ENCODE peak calls at places on chromosomes 3 and 15, in ten cellular contexts. L, Z, F, Q, R, P, K, X, H and T are unnamed samples.

GRCh38 chr3:9696480-9697220 is 7.0 kb upstream of the CPNE9 start:
- DNase-seq in L (no peak), Z (no peak), F (no peak), Q (no peak), R (no peak), P (no peak), K (no peak), X (no peak), H (no peak), T (no peak)

GRCh38 chr3:118180853-118181252 is 853.8 kb downstream of the IGSF11 start:
- DNase-seq in L (no peak), Z (no peak), F (no peak), Q (no peak), R (no peak), P (no peak), K (no peak), X (no peak), H (no peak), T (no peak)

GRCh38 chr3:147411235-147411607 is 2.1 kb downstream of the ZIC1 start:
- DNase-seq in L (no peak), Z (no peak), F (no peak), Q (no peak), R (no peak), P (peak; percentile 38), K (no peak), X (no peak), H (peak; percentile 84), T (no peak)

GRCh38 chr15:28097656-28098359 is 1.3 kb downstream of the OCA2 start:
- DNase-seq in L (no peak), Z (no peak), F (no peak), Q (no peak), R (no peak), P (no peak), K (no peak), X (no peak), H (no peak), T (no peak)

GRCh38 chr15:98881526-98882517 is 125.8 kb downstream of the PGPEP1L start:
- DNase-seq in L (no peak), Z (peak; percentile 53), F (no peak), Q (peak; percentile 61), R (peak; percentile 71), P (no peak), K (peak; percentile 68), X (peak; percentile 34), H (peak; percentile 79), T (no peak)

GRCh38 chr3:126349071-126349470 is 8.1 kb downstream of the KLF15 start:
- DNase-seq in L (no peak), Z (no peak), F (no peak), Q (no peak), R (no peak), P (no peak), K (no peak), X (no peak), H (no peak), T (peak; percentile 32)

GRCh38 chr15:40463886-40464545 is 6.8 kb upstream of the CHST14 start:
- DNase-seq in L (no peak), Z (no peak), F (no peak), Q (no peak), R (no peak), P (no peak), K (no peak), X (no peak), H (no peak), T (no peak)

GRCh38 chr15:68017221-68017620 is 36.9 kb upstream of the PIAS1 start:
- DNase-seq in L (no peak), Z (peak; percentile 43), F (no peak), Q (no peak), R (no peak), P (no peak), K (no peak), X (no peak), H (no peak), T (no peak)

GRCh38 chr15:79208179-79208578 is 74.3 kb upstream of the ANKRD34C start:
- DNase-seq in L (no peak), Z (no peak), F (no peak), Q (no peak), R (no peak), P (no peak), K (no peak), X (no peak), H (no peak), T (no peak)

GRCh38 chr3:38630591-38630990 is 18.9 kb downstream of the SCN5A start:
- DNase-seq in L (no peak), Z (no peak), F (no peak), Q (no peak), R (no peak), P (no peak), K (no peak), X (no peak), H (no peak), T (no peak)

GRCh38 chr3:55158345-55158744 is 230.5 kb upstream of the LRTM1 start:
- DNase-seq in L (no peak), Z (no peak), F (no peak), Q (no peak), R (no peak), P (no peak), K (no peak), X (no peak), H (no peak), T (no peak)

GRCh38 chr15:27427386-27427785 is 456.4 kb downstream of the GABRG3 start:
- DNase-seq in L (no peak), Z (no peak), F (no peak), Q (no peak), R (no peak), P (no peak), K (no peak), X (no peak), H (no peak), T (no peak)

GRCh38 chr15:66838671-66839239 is 136.7 kb downstream of the SMAD6 start:
- DNase-seq in L (no peak), Z (peak; percentile 32), F (no peak), Q (peak; percentile 38), R (peak; percentile 17), P (no peak), K (peak; percentile 60), X (no peak), H (peak; percentile 62), T (no peak)

GRCh38 chr3:57956119-57956832 is 51.9 kb upstream of the FLNB start:
- DNase-seq in L (no peak), Z (peak; percentile 89), F (no peak), Q (peak; percentile 96), R (no peak), P (no peak), K (no peak), X (no peak), H (peak; percentile 93), T (no peak)